ENCODE peak calls at places on chromosomes 2 and 18, in five cellular contexts. One of them, this sample, is unnamed.
A peak's percentile ranks its signal among the peaks of the same experiment; 100 is the strongest.

GRCh38 chr18:50853863-50854271 is 25.1 kb upstream of the ME2 start:
- DNase-seq in ovary: no peak
- DNase-seq in NB4: peak; percentile 31
- DNase-seq in body of pancreas: no peak
- DNase-seq in transverse colon: peak; percentile 57
- DNase-seq in this sample: peak; percentile 33

GRCh38 chr2:55718165-55719008 is 24.7 kb upstream of the PNPT1 start:
- DNase-seq in transverse colon: peak; percentile 40
- DNase-seq in ovary: no peak
- DNase-seq in body of pancreas: peak; percentile 70
- DNase-seq in NB4: peak; percentile 71
- DNase-seq in this sample: peak; percentile 39

GRCh38 chr2:46435796-46436360 is 43.5 kb upstream of the TMEM247 start:
- DNase-seq in body of pancreas: no peak
- DNase-seq in ovary: no peak
- DNase-seq in transverse colon: no peak
- DNase-seq in NB4: no peak
- DNase-seq in this sample: no peak

GRCh38 chr18:63067939-63068338 is 251.6 kb downstream of the BCL2 start:
- DNase-seq in body of pancreas: no peak
- DNase-seq in NB4: no peak
- DNase-seq in ovary: no peak
- DNase-seq in transverse colon: no peak
- DNase-seq in this sample: no peak

GRCh38 chr2:158988501-158988900 is 20.1 kb downstream of the TANC1 start:
- DNase-seq in ovary: no peak
- DNase-seq in body of pancreas: no peak
- DNase-seq in NB4: no peak
- DNase-seq in transverse colon: no peak
- DNase-seq in this sample: no peak

GRCh38 chr2:39494784-39495251 is 57.7 kb upstream of the MAP4K3 start:
- DNase-seq in transverse colon: no peak
- DNase-seq in body of pancreas: peak; percentile 19
- DNase-seq in NB4: no peak
- DNase-seq in ovary: no peak
- DNase-seq in this sample: peak; percentile 63

GRCh38 chr2:100865819-100866462 is 46.0 kb downstream of the NPAS2 start:
- DNase-seq in NB4: no peak
- DNase-seq in ovary: no peak
- DNase-seq in transverse colon: no peak
- DNase-seq in body of pancreas: no peak
- DNase-seq in this sample: peak; percentile 49

GRCh38 chr2:115738138-115738537 is 1295.7 kb downstream of the DPP10 start:
- DNase-seq in transverse colon: no peak
- DNase-seq in NB4: no peak
- DNase-seq in ovary: no peak
- DNase-seq in body of pancreas: no peak
- DNase-seq in this sample: no peak

GRCh38 chr2:241976296-241976695 is 106.8 kb downstream of the RTP5 start:
- DNase-seq in NB4: no peak
- DNase-seq in ovary: no peak
- DNase-seq in transverse colon: no peak
- DNase-seq in body of pancreas: no peak
- DNase-seq in this sample: no peak

GRCh38 chr2:16203069-16203468 is 262.7 kb downstream of the MYCN start:
- DNase-seq in transverse colon: peak; percentile 81
- DNase-seq in NB4: no peak
- DNase-seq in ovary: no peak
- DNase-seq in body of pancreas: no peak
- DNase-seq in this sample: no peak

GRCh38 chr2:68465081-68465916 is 1.8 kb downstream of the FBXO48 start:
- DNase-seq in NB4: peak; percentile 29
- DNase-seq in ovary: no peak
- DNase-seq in body of pancreas: no peak
- DNase-seq in transverse colon: no peak
- DNase-seq in this sample: no peak

GRCh38 chr2:69103495-69103894 is 90.5 kb downstream of the ANTXR1 start:
- DNase-seq in body of pancreas: no peak
- DNase-seq in transverse colon: no peak
- DNase-seq in ovary: no peak
- DNase-seq in NB4: no peak
- DNase-seq in this sample: no peak

GRCh38 chr2:11073791-11074190 is 81.5 kb upstream of the SLC66A3 start:
- DNase-seq in NB4: no peak
- DNase-seq in body of pancreas: no peak
- DNase-seq in transverse colon: no peak
- DNase-seq in ovary: no peak
- DNase-seq in this sample: no peak

GRCh38 chr2:64114063-64114911 is 29.9 kb downstream of the PELI1 start:
- DNase-seq in body of pancreas: peak; percentile 57
- DNase-seq in NB4: no peak
- DNase-seq in transverse colon: no peak
- DNase-seq in ovary: no peak
- DNase-seq in this sample: no peak

GRCh38 chr2:8525582-8526402 is 156.1 kb upstream of the ID2 start:
- DNase-seq in body of pancreas: peak; percentile 92
- DNase-seq in NB4: peak; percentile 82
- DNase-seq in ovary: peak; percentile 62
- DNase-seq in transverse colon: peak; percentile 90
- DNase-seq in this sample: no peak

GRCh38 chr18:56197460-56197859 is 440.9 kb downstream of the TXNL1 start:
- DNase-seq in body of pancreas: no peak
- DNase-seq in ovary: no peak
- DNase-seq in NB4: no peak
- DNase-seq in transverse colon: no peak
- DNase-seq in this sample: no peak

GRCh38 chr2:151728736-151729415 is 5.4 kb downstream of the NEB start:
- DNase-seq in body of pancreas: no peak
- DNase-seq in NB4: no peak
- DNase-seq in ovary: no peak
- DNase-seq in transverse colon: no peak
- DNase-seq in this sample: no peak

GRCh38 chr2:235674812-235675211 is 181.0 kb downstream of the AGAP1 start:
- DNase-seq in body of pancreas: no peak
- DNase-seq in transverse colon: no peak
- DNase-seq in NB4: no peak
- DNase-seq in ovary: no peak
- DNase-seq in this sample: no peak

DNA sequence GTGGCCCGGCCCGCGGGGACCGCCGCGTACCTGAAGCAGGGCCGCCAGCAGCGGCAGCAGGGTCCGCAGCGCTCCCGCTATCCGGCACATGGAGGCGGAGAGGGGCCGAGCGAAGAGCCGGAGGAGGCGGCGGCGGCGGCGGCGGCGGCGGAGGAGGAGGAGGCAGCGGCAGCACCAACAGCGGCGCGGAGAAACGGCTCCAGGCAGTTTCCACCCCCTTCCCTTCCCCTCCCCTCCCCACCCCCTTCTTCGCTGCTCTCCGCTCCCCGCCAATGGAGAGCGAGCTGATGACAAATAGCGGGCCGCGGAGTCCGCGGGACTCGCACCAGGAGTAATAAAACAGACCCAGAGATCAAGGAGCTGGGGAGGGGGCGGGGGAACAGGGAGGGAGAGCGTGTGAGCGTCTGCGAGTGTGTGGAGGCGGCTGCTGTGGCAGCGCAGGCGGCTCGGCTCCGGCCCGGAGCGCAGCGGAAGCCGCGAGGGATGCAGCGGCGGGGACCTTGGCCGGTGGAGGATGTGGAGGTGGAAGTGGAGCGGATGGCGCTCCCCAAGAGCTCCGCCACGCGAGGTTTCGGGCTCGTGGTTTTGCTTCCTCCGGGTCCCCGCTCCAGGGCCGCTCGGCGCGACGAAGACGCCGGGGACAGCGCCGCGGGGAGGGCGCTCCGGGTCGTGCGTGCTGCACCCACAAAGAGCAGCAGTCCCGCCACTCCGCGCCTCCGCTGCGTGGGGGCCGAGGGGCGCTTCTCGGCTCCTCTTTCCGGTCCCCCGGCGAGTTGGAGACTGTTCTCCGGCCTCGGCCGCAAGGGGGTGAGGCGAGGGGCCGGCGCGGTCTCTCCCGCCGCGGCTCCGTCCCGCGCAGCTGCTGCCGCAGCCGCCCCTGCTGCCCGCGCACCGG is at the start of gene CDH2:
- DNase-seq in body of pancreas: no peak
- DNase-seq in ovary: peak; percentile 59
- DNase-seq in NB4: no peak
- DNase-seq in transverse colon: no peak
- DNase-seq in this sample: peak; percentile 60
- TF ChIP-seq POLR2A in body of pancreas: no peak
- TF ChIP-seq POLR2A in ovary: no peak
- TF ChIP-seq POLR2A in NB4: no peak
- TF ChIP-seq POLR2A in transverse colon: no peak
- TF ChIP-seq POLR2A in this sample: peak; percentile 67

DNA sequence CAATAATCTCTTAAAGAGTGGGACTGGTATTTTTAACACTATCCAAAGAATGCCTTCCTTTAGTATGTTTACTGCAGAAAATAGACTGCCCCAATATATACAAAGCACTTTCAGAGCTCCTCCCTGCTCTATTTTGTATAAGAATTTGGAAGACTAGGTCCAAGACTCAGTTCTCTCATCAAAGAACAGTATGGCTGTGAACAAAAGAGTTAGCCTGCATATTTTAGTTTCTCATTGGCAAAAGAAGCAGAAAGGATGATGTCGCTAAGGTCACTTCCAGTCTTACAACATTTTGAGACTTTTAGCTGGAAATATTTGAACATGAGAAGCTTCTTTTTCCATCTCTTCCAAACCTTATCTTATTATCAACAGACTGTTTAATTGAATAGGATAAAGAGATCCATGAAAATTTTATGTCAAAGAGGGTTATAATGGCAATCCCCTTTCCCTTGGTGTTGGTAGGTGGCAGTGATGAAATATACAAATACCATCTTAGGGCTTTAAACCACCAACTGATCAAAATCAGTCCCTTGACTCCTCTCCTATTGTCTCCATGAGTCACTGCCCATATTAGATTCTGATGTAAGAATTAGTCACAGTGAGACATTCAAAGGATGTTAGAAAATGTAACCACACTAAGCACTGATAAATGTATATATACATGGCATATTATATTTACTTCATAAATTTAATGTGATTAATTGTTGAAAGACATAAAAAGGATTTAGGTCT is 266.9 kb upstream of the DSEL start:
- DNase-seq in NB4: peak; percentile 29
- DNase-seq in body of pancreas: no peak
- DNase-seq in ovary: no peak
- DNase-seq in transverse colon: no peak
- DNase-seq in this sample: no peak
- TF ChIP-seq POLR2A in NB4: no peak
- TF ChIP-seq POLR2A in body of pancreas: no peak
- TF ChIP-seq POLR2A in ovary: no peak
- TF ChIP-seq POLR2A in transverse colon: no peak
- TF ChIP-seq POLR2A in this sample: no peak

GRCh38 chr2:168894101-168894500 is 3.9 kb upstream of the SPC25 start:
- DNase-seq in transverse colon: no peak
- DNase-seq in NB4: no peak
- DNase-seq in ovary: no peak
- DNase-seq in body of pancreas: no peak
- DNase-seq in this sample: no peak

GRCh38 chr2:168894720-168895119 is 4.5 kb upstream of the SPC25 start:
- DNase-seq in ovary: no peak
- DNase-seq in NB4: no peak
- DNase-seq in transverse colon: no peak
- DNase-seq in body of pancreas: no peak
- DNase-seq in this sample: no peak

GRCh38 chr2:168889635-168890005 is 610 bp downstream of the SPC25 start:
- DNase-seq in ovary: no peak
- DNase-seq in NB4: peak; percentile 31
- DNase-seq in body of pancreas: no peak
- DNase-seq in transverse colon: no peak
- DNase-seq in this sample: no peak

GRCh38 chr2:168892327-168892726 is 2.1 kb upstream of the SPC25 start:
- DNase-seq in transverse colon: no peak
- DNase-seq in body of pancreas: no peak
- DNase-seq in ovary: no peak
- DNase-seq in NB4: no peak
- DNase-seq in this sample: no peak

DNA sequence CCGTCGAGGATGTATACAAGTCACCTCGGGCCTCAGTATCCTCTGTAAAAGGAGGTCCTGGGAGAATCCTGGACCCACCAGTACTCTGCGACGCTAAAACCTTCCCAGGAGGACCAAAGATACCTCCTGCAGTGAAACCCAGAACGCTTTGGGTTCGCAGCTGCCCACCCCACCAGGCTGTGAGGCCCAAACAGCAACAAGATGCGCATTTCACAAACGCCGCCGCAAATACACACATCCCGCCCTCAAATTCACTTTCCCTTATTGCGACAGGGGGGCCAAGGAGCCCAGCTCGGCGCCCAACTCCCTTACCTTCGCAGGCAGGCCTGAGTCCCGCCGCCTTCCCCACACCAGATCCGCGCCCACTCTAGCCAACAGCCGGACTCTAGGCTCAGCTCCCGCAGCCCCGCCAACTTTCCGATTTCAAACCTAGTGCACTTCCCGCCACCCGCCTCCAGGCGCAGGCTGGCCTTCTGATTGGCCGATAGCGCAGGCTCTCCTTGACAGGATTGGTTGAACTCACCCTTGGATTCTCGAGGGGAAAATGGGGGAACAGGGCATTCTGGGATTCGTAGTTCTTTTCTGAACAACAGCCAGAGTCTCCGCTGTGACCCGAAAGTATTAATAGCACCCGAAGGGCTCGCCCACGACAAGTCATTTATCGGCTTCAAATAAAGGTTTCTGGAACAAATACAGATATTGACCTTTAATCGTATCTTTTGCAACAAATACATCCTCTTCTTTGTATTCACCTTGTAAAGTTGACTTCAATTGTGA is at the start of gene SPC25:
- DNase-seq in body of pancreas: peak; percentile 87
- DNase-seq in NB4: peak; percentile 96
- DNase-seq in ovary: peak; percentile 90
- DNase-seq in transverse colon: peak; percentile 88
- DNase-seq in this sample: peak; percentile 77
- TF ChIP-seq POLR2A in body of pancreas: no peak
- TF ChIP-seq POLR2A in NB4: peak; percentile 52
- TF ChIP-seq POLR2A in ovary: no peak
- TF ChIP-seq POLR2A in transverse colon: no peak
- TF ChIP-seq POLR2A in this sample: peak; percentile 69

DNA sequence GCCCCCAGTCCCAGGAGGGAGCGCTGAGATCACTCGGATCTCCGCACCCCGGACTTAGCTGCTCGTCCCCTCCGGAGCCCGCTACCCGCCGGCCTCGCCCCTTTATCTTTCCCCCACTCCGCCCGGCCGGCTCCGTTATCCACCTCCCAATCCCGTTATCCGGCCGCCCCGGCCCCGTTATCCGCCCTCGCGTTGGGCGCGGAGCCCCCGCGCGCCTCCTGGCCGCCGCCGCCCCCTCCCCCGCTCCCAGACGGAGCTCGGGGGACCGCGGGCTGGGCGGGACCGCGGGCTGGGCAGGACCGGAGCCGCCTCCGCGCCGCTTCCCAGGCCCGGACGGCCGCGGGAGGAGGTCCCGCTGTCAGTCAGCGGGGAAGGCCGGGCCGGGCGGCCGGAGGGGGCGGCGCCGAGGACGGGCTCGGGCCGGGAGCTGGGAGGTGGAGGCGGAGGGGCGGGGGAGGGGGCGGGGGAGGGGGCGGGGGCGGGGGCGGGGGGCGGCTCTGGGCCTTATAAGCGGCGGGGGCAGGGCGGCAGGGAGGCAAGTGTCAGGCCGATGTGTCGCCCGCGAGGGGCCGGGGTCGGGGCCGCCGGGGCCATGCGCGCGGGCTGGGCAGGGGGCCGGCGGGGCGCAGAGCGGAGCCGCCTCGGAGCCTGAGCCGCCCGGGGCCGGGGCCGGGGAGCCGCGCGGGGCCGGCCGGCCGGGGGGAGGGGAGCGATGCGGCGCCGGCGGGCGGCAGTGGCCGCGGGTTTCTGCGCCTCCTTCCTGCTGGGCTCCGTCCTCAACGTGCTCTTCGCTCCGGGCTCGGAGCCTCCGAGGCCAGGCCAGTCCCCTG is at the start of gene PKDCC:
- DNase-seq in body of pancreas: peak; percentile 85
- DNase-seq in transverse colon: peak; percentile 85
- DNase-seq in NB4: peak; percentile 69
- DNase-seq in ovary: peak; percentile 93
- DNase-seq in this sample: peak; percentile 95
- TF ChIP-seq POLR2A in body of pancreas: no peak
- TF ChIP-seq POLR2A in transverse colon: peak; percentile 12
- TF ChIP-seq POLR2A in NB4: no peak
- TF ChIP-seq POLR2A in ovary: peak; percentile 91
- TF ChIP-seq POLR2A in this sample: no peak

This sample was measured in H54.